ENCODE peak calls at places on chromosomes 3 and 15, in eight cellular contexts. D is cardiac muscle cell; Z is ovary; U is CD4-positive, CD25-positive, alpha-beta regulatory T cell; L is uterus; G is A549; Y is upper lobe of right lung; X is WERI-Rb-1. R is an unnamed sample.

GRCh38 chr15:86915811-86916331 is 836.2 kb downstream of the AGBL1 start:
- DNase-seq in G (peak), Y (no peak), D (peak), L (peak), X (peak), U (no peak), Z (no peak), R (no peak)

GRCh38 chr3:150184426-150185071 is 213.9 kb upstream of the PFN2 start:
- DNase-seq in L (no peak), G (peak), Z (no peak), U (no peak), D (no peak), Y (no peak), X (no peak), R (no peak)

GRCh38 chr3:112086857-112087524 is 802 bp downstream of the C3orf52 start:
- DNase-seq in Z (no peak), X (no peak), U (no peak), G (peak), D (peak), L (no peak), Y (no peak), R (no peak)

GRCh38 chr3:187925326-187925725 is 180.1 kb upstream of the BCL6 start:
- DNase-seq in Z (no peak), G (no peak), U (no peak), L (no peak), D (no peak), X (no peak), Y (no peak), R (no peak)

GRCh38 chr3:105970283-105970682 is 101.5 kb upstream of the CBLB start:
- DNase-seq in G (peak), Y (no peak), L (no peak), D (no peak), Z (peak), U (no peak), X (no peak), R (peak)

GRCh38 chr3:188695251-188695650 is 476.5 kb upstream of the TPRG1 start:
- DNase-seq in G (no peak), U (no peak), D (no peak), Z (no peak), Y (no peak), L (no peak), X (no peak), R (no peak)

GRCh38 chr3:185317674-185318073 is 45.3 kb upstream of the MAP3K13 start:
- DNase-seq in G (peak), L (no peak), Y (no peak), D (no peak), X (no peak), Z (no peak), U (no peak), R (no peak)

GRCh38 chr3:81550415-81550814 is 211.0 kb downstream of the GBE1 start:
- DNase-seq in Z (no peak), D (no peak), U (no peak), L (no peak), G (no peak), X (no peak), Y (no peak), R (no peak)

GRCh38 chr3:80767599-80767998 is 993.8 kb downstream of the GBE1 start:
- DNase-seq in Y (no peak), L (no peak), Z (no peak), U (no peak), D (peak), G (no peak), X (no peak), R (no peak)

GRCh38 chr3:111729087-111729846 is 129.8 kb upstream of the PHLDB2 start:
- DNase-seq in Y (no peak), Z (peak), X (peak), D (no peak), G (no peak), U (no peak), L (peak), R (peak)

GRCh38 chr3:131794766-131795381 is 239.9 kb downstream of the CPNE4 start:
- DNase-seq in Y (no peak), U (peak), X (peak), L (no peak), G (peak), D (peak), Z (no peak), R (peak)

GRCh38 chr3:50610181-50610971 is 1.2 kb downstream of the CISH start:
- DNase-seq in U (no peak), X (no peak), L (no peak), D (no peak), G (no peak), Y (peak), Z (peak), R (peak)

GRCh38 chr15:43292375-43293078 is 25.8 kb upstream of the TGM5 start:
- DNase-seq in U (no peak), G (no peak), L (no peak), D (no peak), Z (no peak), Y (no peak), X (no peak), R (no peak)

GRCh38 chr3:193148678-193149473 is 92.1 kb upstream of the PLAAT1 start:
- DNase-seq in L (no peak), X (no peak), G (no peak), Z (no peak), Y (no peak), D (no peak), U (no peak), R (no peak)

GRCh38 chr3:98563661-98564281 is 29.6 kb downstream of the CPOX start:
- DNase-seq in G (no peak), Y (no peak), D (no peak), Z (no peak), L (no peak), X (no peak), U (peak), R (no peak)

GRCh38 chr15:51866161-51866560 is 36.7 kb downstream of the TMOD3 start:
- DNase-seq in G (no peak), Z (no peak), L (no peak), U (no peak), X (no peak), Y (no peak), D (no peak), R (no peak)

GRCh38 chr15:49817100-49817499 is 196.3 kb downstream of the DTWD1 start:
- DNase-seq in U (no peak), L (no peak), G (no peak), Y (no peak), Z (no peak), D (no peak), X (no peak), R (no peak)

GRCh38 chr3:142501004-142501926 is 53.4 kb upstream of the XRN1 start:
- DNase-seq in D (no peak), Z (no peak), L (no peak), G (peak), X (no peak), Y (no peak), U (no peak), R (no peak)

GRCh38 chr3:147799601-147800000 is 390.4 kb downstream of the ZIC1 start:
- DNase-seq in X (no peak), U (no peak), G (no peak), D (no peak), L (no peak), Y (no peak), Z (no peak), R (no peak)

GRCh38 chr15:43748376-43748775 is 2.1 kb downstream of the PDIA3 start:
- DNase-seq in G (no peak), L (no peak), D (no peak), X (no peak), Z (no peak), Y (no peak), U (peak), R (no peak)

GRCh38 chr3:51968175-51968681 is 974 bp upstream of the PCBP4 start:
- DNase-seq in D (peak), Z (peak), L (peak), G (no peak), U (no peak), X (peak), Y (no peak), R (no peak)

GRCh38 chr3:162719684-162720341 is 1223.2 kb downstream of the OTOL1 start:
- DNase-seq in X (no peak), L (no peak), U (no peak), Z (no peak), G (peak), Y (no peak), D (peak), R (no peak)

GRCh38 chr3:179196098-179196497 is 47.9 kb downstream of the PIK3CA start:
- DNase-seq in X (no peak), L (no peak), Y (no peak), Z (no peak), U (peak), D (no peak), G (no peak), R (no peak)

DNA sequence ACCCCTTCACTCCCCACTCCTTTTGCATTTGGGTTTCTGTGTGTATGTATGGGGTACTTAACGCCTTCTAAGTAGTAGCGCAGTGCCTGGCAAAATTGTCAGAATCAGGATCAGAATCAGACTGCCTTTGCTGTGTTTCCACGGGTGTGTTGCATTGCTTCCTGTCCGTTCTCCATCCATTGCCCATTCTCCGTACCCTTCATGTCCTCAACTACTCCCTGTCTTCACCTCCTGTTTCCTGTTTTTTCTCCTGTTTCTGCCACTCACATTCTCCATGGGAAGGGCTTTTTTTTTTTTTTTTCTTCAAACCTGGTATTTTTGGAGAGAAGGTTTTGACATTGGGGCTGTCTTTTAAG is 112.9 kb downstream of the FNDC3B start:
- DNase-seq in G (no peak), U (no peak), D (no peak), Y (no peak), Z (no peak), L (no peak), X (no peak), R (no peak)
- H3K27ac ChIP-seq in G (peak), U (no peak), D (peak), Y (peak), Z (no peak), L (peak), X (no peak), R (peak)

DNA sequence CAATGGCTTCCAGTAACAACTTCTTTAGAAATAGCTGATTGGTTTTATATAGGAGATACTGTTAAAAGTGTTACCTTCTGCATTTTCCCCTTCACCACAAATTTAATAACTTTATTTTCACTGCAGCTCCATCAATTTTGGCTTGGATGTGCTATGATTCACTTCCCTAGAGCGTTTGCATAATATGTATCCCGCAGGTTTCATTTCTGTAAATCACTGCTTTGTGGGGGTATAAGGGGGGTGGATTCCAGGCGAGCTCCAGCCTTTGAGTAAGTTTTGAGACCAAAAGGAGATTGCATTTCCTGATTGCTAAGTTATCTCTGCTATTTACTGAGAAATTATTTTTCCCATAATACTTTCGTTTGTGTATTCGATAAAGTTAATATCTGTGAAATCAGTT is 232.6 kb downstream of the TBL1XR1 start:
- DNase-seq in U (no peak), Z (no peak), G (no peak), L (no peak), D (no peak), X (no peak), Y (no peak), R (no peak)
- H3K4me3 ChIP-seq in U (no peak), Z (no peak), G (no peak), L (no peak), D (no peak), X (no peak), Y (no peak), R (no peak)

GRCh38 chr3:196995646-196996355 is 27.2 kb upstream of the PIGZ start:
- DNase-seq in G (no peak), Y (peak), U (no peak), Z (no peak), L (no peak), X (peak), D (no peak), R (no peak)

GRCh38 chr3:196996454-196997265 is 28.0 kb upstream of the PIGZ start:
- DNase-seq in U (no peak), Y (peak), D (no peak), L (no peak), G (no peak), X (no peak), Z (no peak), R (no peak)

GRCh38 chr3:196995027-196995426 is 26.4 kb upstream of the PIGZ start:
- DNase-seq in Y (no peak), D (no peak), G (no peak), X (no peak), L (no peak), Z (no peak), U (no peak), R (no peak)

GRCh38 chr3:196998966-196999760 is 30.5 kb downstream of the MELTF start:
- DNase-seq in U (no peak), G (no peak), L (no peak), D (no peak), Y (no peak), X (no peak), Z (no peak), R (no peak)

DNA sequence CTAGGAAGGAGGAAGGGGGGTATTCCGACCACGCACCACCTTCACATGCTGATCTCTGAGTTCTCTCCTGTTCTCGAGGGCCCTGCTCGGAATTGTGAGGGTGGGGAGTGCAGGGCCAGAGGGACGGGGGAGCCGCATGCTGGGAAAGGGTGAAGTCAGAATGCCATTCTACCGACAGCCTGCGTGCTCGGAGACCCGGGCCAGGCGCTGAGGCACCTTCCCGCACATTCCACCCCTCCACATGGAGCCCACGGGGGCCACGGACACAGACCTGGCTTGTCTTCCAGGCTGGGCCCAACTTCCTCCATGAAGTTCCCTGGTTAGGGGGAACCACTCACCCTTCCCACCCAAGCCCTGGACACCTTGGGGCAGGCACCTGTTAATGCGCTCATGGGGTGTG is 28.7 kb upstream of the PIGZ start:
- DNase-seq in L (no peak), U (no peak), G (no peak), X (no peak), Y (peak), Z (no peak), D (no peak), R (no peak)
- H3K27ac ChIP-seq in L (no peak), U (no peak), G (no peak), X (no peak), Y (no peak), Z (no peak), D (no peak), R (no peak)

DNA sequence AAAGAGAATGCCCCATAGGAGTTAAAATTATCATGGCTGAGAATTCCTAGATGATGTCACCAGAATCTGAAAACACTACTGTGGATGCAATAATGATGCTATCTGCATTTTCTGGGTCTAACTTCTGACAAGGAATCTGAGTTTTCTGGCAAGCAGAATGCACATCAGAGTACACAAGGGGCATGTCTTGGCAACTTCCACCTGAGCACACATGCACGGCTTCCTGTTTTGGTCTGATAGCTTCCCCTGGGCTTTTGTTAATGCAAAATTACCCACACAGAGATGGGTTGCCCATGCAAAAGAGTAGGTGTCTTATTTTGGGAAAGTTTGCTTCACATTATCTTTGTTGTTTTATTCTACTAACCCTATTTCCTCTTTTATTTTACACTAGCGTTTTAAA is 74.1 kb upstream of the SATB1 start:
- DNase-seq in X (no peak), L (no peak), G (no peak), U (peak), D (no peak), Z (no peak), Y (no peak), R (no peak)
- H3K4me3 ChIP-seq in X (no peak), L (no peak), G (no peak), U (peak), D (no peak), Z (no peak), Y (no peak), R (no peak)

GRCh38 chr15:98668566-98669308 is 20.4 kb downstream of the IGF1R start:
- DNase-seq in D (peak), Z (no peak), U (no peak), L (no peak), X (peak), Y (no peak), G (no peak), R (no peak)
- H3K27ac ChIP-seq in D (peak), Z (no peak), U (no peak), L (peak), X (peak), Y (no peak), G (peak), R (no peak)

GRCh38 chr15:74783808-74784175 is 1.9 kb downstream of the CSK start:
- DNase-seq in Y (no peak), X (no peak), L (no peak), G (no peak), U (no peak), Z (no peak), D (no peak), R (no peak)

GRCh38 chr15:74783072-74783807 is 1.4 kb downstream of the CSK start:
- DNase-seq in L (no peak), D (no peak), G (no peak), U (no peak), Z (no peak), Y (no peak), X (no peak), R (peak)

GRCh38 chr15:74785716-74786032 is 3.8 kb downstream of the CSK start:
- DNase-seq in Y (no peak), U (no peak), X (no peak), G (no peak), D (no peak), L (no peak), Z (no peak), R (no peak)

GRCh38 chr15:74784854-74785715 is 3.2 kb downstream of the CSK start:
- DNase-seq in X (no peak), Y (no peak), Z (no peak), G (no peak), L (no peak), U (no peak), D (no peak), R (no peak)

GRCh38 chr15:74784426-74784825 is 2.5 kb downstream of the CSK start:
- DNase-seq in U (no peak), X (no peak), Y (no peak), Z (no peak), G (no peak), L (no peak), D (no peak), R (peak)
- H3K4me3 ChIP-seq in U (peak), X (no peak), Y (peak), Z (no peak), G (no peak), L (no peak), D (no peak), R (peak)

GRCh38 chr15:60006203-60006782 is 2.2 kb downstream of the FOXB1 start:
- DNase-seq in Y (peak), Z (no peak), X (peak), L (no peak), U (peak), D (peak), G (no peak), R (peak)
- H3K27ac ChIP-seq in Y (no peak), Z (no peak), X (no peak), L (no peak), U (no peak), D (no peak), G (no peak), R (no peak)

R was measured in colonic mucosa.